ENCODE peak calls at places on chromosomes 16 and 17, in ten cellular contexts. Q, C, X, M, D, K, N, F, B and L are unnamed samples.

GRCh38 chr16:55386534-55387296 is 62.7 kb downstream of the IRX6 start:
- DNase-seq in Q (no peak), C (no peak), X (peak), M (no peak), D (no peak), K (peak), N (no peak), F (peak), B (no peak), L (no peak)

GRCh38 chr16:30565984-30566383 is 5.5 kb downstream of the ZNF688 start:
- DNase-seq in Q (no peak), C (no peak), X (no peak), M (no peak), D (no peak), K (no peak), N (no peak), F (no peak), B (no peak), L (no peak)

GRCh38 chr17:78236362-78237127 is 5.1 kb downstream of the TMEM235 start:
- DNase-seq in Q (no peak), C (no peak), X (no peak), M (no peak), D (no peak), K (no peak), N (no peak), F (no peak), B (no peak), L (no peak)

GRCh38 chr16:26856271-26856670 is 210.5 kb upstream of the C16orf82 start:
- DNase-seq in Q (no peak), C (no peak), X (no peak), M (no peak), D (no peak), K (no peak), N (no peak), F (no peak), B (no peak), L (no peak)

GRCh38 chr16:25988089-25988488 is 296.3 kb downstream of the HS3ST4 start:
- DNase-seq in Q (no peak), C (no peak), X (no peak), M (no peak), D (no peak), K (no peak), N (no peak), F (no peak), B (no peak), L (no peak)

GRCh38 chr17:7208027-7208571 is 11.5 kb downstream of the DLG4 start:
- DNase-seq in Q (peak), C (no peak), X (no peak), M (no peak), D (no peak), K (no peak), N (peak), F (no peak), B (no peak), L (no peak)

GRCh38 chr17:29593546-29594440 is 861 bp downstream of the ANKRD13B start:
- DNase-seq in Q (no peak), C (peak), X (peak), M (no peak), D (no peak), K (peak), N (peak), F (no peak), B (no peak), L (no peak)

GRCh38 chr17:11412653-11413052 is 171.6 kb downstream of the SHISA6 start:
- DNase-seq in Q (no peak), C (no peak), X (no peak), M (no peak), D (no peak), K (no peak), N (no peak), F (no peak), B (no peak), L (no peak)

GRCh38 chr17:7307686-7308624 is 527 bp downstream of the EIF5A start:
- DNase-seq in Q (peak), C (peak), X (peak), M (peak), D (peak), K (peak), N (peak), F (no peak), B (peak), L (peak)

GRCh38 chr16:70651524-70651923 is 5.2 kb downstream of the IL34 start:
- DNase-seq in Q (no peak), C (no peak), X (no peak), M (no peak), D (no peak), K (peak), N (no peak), F (peak), B (no peak), L (no peak)

GRCh38 chr17:81345211-81346089 is 49.8 kb upstream of the BAHCC1 start:
- DNase-seq in Q (peak), C (peak), X (peak), M (peak), D (peak), K (peak), N (peak), F (peak), B (peak), L (peak)

GRCh38 chr16:68972008-68972407 is 128.7 kb downstream of the TANGO6 start:
- DNase-seq in Q (no peak), C (no peak), X (no peak), M (no peak), D (no peak), K (no peak), N (no peak), F (no peak), B (no peak), L (no peak)

GRCh38 chr16:87178177-87178863 is 138.9 kb downstream of the C16orf95 start:
- DNase-seq in Q (no peak), C (peak), X (peak), M (no peak), D (peak), K (no peak), N (no peak), F (no peak), B (no peak), L (no peak)

GRCh38 chr16:11586375-11586855 is 304 bp downstream of the LITAF start:
- DNase-seq in Q (peak), C (no peak), X (peak), M (no peak), D (no peak), K (no peak), N (no peak), F (no peak), B (peak), L (no peak)

GRCh38 chr16:84176192-84177053 is 10.4 kb downstream of the TAF1C start:
- DNase-seq in Q (no peak), C (no peak), X (peak), M (no peak), D (no peak), K (no peak), N (no peak), F (no peak), B (no peak), L (no peak)

GRCh38 chr17:35449371-35449931 is 885 bp upstream of the SLFN13 start:
- DNase-seq in Q (peak), C (peak), X (peak), M (no peak), D (no peak), K (no peak), N (peak), F (no peak), B (peak), L (peak)

GRCh38 chr16:77468831-77469230 is 34.0 kb upstream of the ADAMTS18 start:
- DNase-seq in Q (no peak), C (no peak), X (no peak), M (no peak), D (no peak), K (no peak), N (no peak), F (no peak), B (no peak), L (no peak)

GRCh38 chr17:40022497-40022896 is 7.3 kb downstream of the CSF3 start:
- DNase-seq in Q (no peak), C (no peak), X (no peak), M (no peak), D (no peak), K (no peak), N (no peak), F (no peak), B (no peak), L (no peak)
- TF ChIP-seq CTCF in Q (no peak), C (no peak), X (no peak), M (no peak), D (no peak), K (no peak), N (no peak), F (no peak), B (no peak), L (no peak)

DNA sequence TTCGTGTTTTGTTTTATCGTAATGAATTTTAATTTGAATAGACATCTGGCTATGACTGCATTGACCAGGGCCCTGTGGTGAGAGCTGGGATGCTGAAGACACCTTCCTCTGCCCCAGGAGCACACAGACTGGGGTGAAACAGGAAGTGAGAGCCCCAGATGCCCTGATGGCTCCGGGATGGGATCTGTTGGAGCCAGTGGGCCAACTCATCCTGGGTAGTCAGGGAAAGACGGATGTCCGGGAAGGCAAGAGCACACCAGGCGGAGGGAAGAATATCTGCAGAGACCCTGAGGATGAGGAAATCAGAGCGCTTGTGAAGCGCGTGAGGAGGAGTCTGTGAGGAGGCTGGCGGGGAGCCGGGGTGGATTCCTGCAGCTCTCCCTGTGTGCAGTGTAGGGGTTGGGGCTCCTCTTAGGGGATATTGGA is 71.5 kb upstream of the LGALS9 start:
- DNase-seq in Q (no peak), C (peak), X (peak), M (no peak), D (peak), K (no peak), N (no peak), F (no peak), B (no peak), L (no peak)
- TF ChIP-seq CTCF in Q (peak), C (peak), X (peak), M (no peak), D (peak), K (no peak), N (no peak), F (no peak), B (no peak), L (no peak)

DNA sequence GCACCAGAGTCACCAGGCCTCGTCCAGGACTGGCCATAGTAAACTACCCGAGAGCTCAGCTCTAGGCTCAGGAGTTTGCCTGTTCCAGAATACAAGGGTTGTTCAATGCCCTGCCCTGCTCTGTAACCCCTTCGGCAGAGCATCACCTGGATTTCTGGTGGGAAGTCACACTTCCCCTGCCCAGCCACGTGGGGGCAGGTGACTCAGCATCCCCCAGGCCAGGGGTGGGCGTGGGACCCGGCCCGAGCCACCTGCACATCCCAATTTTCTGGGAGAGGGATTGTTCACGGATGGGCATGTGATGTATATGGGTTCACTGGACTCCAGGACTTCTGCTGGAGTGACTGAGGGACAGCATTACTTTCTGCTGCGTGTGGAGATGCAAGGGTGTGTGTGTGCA is 25.8 kb downstream of the COX4I1 start:
- DNase-seq in Q (no peak), C (no peak), X (no peak), M (no peak), D (no peak), K (no peak), N (no peak), F (no peak), B (no peak), L (no peak)
- TF ChIP-seq CTCF in Q (no peak), C (no peak), X (no peak), M (no peak), D (no peak), K (no peak), N (no peak), F (no peak), B (peak), L (no peak)

DNA sequence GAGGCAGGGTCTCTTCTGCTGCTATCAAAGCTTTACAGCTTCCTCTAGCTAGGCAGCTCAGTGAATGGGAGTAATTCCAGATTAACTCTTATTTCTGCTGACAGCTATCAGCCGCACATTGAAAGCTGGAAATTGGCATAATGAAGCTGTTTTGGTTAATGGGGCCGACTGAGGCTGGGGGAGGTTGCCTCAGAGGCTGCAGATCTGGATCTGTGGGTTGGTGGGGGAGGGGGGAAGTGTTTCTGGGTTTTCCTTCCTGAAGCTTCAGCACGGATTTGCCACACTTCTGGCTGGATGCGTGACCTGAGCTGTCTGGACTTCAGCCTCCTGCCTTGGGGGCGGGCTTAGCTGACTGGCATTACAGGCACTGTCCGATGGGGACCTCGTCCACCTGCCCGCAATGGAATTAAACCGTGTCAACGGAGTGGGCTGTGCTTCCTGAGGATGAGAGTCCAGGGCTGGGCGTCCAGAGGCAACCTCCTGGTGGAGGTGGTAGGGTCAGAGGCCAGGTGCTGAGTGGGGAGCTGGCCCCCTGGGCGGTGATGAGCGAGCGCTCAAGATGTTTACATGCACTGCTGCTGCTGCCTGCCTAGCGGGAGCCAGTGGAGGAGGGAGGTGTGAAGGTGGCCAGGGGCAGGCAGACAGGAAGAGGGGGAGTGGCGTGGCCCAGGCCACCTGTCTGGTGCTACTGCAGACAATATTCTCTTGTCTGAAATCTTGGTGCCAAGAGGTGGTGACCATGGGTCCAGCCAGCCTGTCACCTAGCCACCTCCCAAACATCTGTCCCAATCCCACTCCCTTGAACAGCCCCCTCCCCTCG is 6.7 kb upstream of the ABCC3 start:
- DNase-seq in Q (no peak), C (peak), X (peak), M (no peak), D (no peak), K (no peak), N (peak), F (no peak), B (no peak), L (no peak)
- TF ChIP-seq CTCF in Q (no peak), C (no peak), X (no peak), M (no peak), D (no peak), K (no peak), N (no peak), F (no peak), B (no peak), L (no peak)

GRCh38 chr16:62276632-62277031 is 240.4 kb upstream of the CDH8 start:
- DNase-seq in Q (no peak), C (no peak), X (no peak), M (no peak), D (no peak), K (no peak), N (no peak), F (no peak), B (no peak), L (no peak)
- TF ChIP-seq CTCF in Q (no peak), C (no peak), X (no peak), M (no peak), D (no peak), K (no peak), N (no peak), F (no peak), B (no peak), L (no peak)

GRCh38 chr16:75648265-75649076 is 898 bp downstream of the TERF2IP start:
- DNase-seq in Q (peak), C (peak), X (peak), M (peak), D (peak), K (peak), N (peak), F (peak), B (peak), L (peak)

GRCh38 chr16:75647492-75648264 is at the start of the genes KARS1 and TERF2IP:
- DNase-seq in Q (peak), C (peak), X (peak), M (peak), D (peak), K (peak), N (peak), F (peak), B (peak), L (peak)

GRCh38 chr16:75640598-75640997 is 6.9 kb downstream of the KARS1 start:
- DNase-seq in Q (no peak), C (no peak), X (no peak), M (no peak), D (no peak), K (no peak), N (no peak), F (no peak), B (no peak), L (no peak)

GRCh38 chr16:75647138-75647491 is 350 bp downstream of the KARS1 start:
- DNase-seq in Q (no peak), C (no peak), X (no peak), M (no peak), D (no peak), K (no peak), N (no peak), F (no peak), B (no peak), L (no peak)

GRCh38 chr16:75644240-75645012 is 3.0 kb downstream of the KARS1 start:
- DNase-seq in Q (no peak), C (no peak), X (no peak), M (no peak), D (no peak), K (peak), N (no peak), F (peak), B (no peak), L (no peak)
- TF ChIP-seq CTCF in Q (no peak), C (no peak), X (peak), M (no peak), D (no peak), K (peak), N (no peak), F (peak), B (no peak), L (no peak)

GRCh38 chr16:72939247-72939646 is 108.7 kb downstream of the ZFHX3 start:
- DNase-seq in Q (peak), C (peak), X (peak), M (no peak), D (peak), K (peak), N (no peak), F (peak), B (no peak), L (no peak)
- TF ChIP-seq CTCF in Q (peak), C (peak), X (peak), M (no peak), D (peak), K (peak), N (no peak), F (peak), B (no peak), L (no peak)

GRCh38 chr17:48179071-48179945 is 71.7 kb downstream of the SNX11 start:
- DNase-seq in Q (no peak), C (peak), X (no peak), M (no peak), D (peak), K (no peak), N (no peak), F (no peak), B (no peak), L (no peak)

GRCh38 chr17:48184721-48185120 is 77.2 kb downstream of the SNX11 start:
- DNase-seq in Q (no peak), C (no peak), X (no peak), M (no peak), D (no peak), K (no peak), N (no peak), F (no peak), B (no peak), L (no peak)

GRCh38 chr17:48180842-48181241 is 73.3 kb downstream of the SNX11 start:
- DNase-seq in Q (no peak), C (no peak), X (no peak), M (no peak), D (no peak), K (no peak), N (no peak), F (no peak), B (no peak), L (no peak)

GRCh38 chr17:48178327-48178726 is 70.8 kb downstream of the SNX11 start:
- DNase-seq in Q (no peak), C (no peak), X (no peak), M (no peak), D (no peak), K (no peak), N (no peak), F (no peak), B (no peak), L (no peak)

DNA sequence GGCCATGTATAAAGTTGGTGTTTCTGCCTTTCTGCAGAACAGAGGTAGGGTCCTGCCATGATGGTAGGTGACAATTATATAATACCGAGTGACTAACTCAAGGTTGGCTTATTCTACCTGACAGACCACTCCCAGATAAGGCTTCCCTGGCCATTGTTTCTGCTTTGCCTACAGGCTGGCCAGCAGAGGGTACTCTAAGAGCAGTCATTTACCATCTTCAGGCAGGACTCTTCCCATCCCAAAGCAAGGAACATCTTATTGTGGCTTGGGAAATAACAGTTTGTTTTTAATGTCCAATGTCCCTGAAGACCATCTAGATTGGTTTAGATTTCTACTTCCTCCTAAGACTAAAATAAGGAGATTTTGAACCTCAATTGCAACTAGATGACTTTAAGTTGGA is 74.1 kb downstream of the SNX11 start:
- DNase-seq in Q (no peak), C (peak), X (peak), M (no peak), D (peak), K (peak), N (peak), F (peak), B (no peak), L (no peak)
- TF ChIP-seq CTCF in Q (peak), C (peak), X (peak), M (peak), D (peak), K (peak), N (peak), F (peak), B (peak), L (no peak)

DNA sequence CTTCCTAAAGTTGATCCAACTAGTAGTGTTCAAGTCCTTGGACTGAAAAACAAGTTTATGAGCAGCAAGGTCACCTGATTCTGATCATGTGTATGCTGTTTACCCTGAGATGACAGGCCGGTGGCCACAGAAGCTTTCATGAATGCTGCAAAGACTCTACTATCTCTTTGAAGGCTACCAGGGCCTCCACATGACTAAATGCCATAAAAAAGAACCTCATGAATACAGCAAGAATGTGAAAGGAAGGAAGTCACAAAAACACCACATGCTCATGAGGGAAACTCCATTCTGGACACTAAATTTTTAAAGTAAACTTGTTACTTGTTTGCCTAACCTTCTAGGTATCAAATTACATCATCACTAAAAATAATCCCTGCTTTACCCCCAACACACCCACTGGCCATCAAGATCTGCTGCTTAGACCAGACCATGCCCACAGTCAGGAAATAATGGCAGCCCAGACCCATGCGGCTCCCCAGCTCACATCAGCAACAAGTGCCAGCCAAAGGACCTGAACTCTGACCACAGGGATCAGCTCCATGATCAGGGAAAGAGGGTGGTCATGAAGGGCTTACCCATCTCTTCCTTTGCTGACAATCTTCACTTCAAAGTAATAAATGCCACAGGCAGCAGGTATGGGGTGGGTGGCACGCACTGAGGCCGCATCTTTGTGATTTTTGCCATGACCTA is 1.4 kb downstream of the RANBP10 start:
- DNase-seq in Q (no peak), C (no peak), X (peak), M (no peak), D (no peak), K (no peak), N (no peak), F (no peak), B (no peak), L (no peak)
- TF ChIP-seq CTCF in Q (no peak), C (no peak), X (no peak), M (no peak), D (no peak), K (no peak), N (no peak), F (no peak), B (no peak), L (no peak)